ENCODE peak calls at places on chromosomes 11 and 22, in seven cellular contexts. T is body of pancreas, F is IMR-90, G is astrocyte of the spinal cord, U is heart right ventricle, Z is dorsolateral prefrontal cortex, J is kidney. L is an unnamed sample.

GRCh38 chr11:99535819-99536218 is 515.1 kb downstream of the CNTN5 start:
- DNase-seq in T (no peak), F (no peak), G (no peak), U (no peak), Z (no peak), J (no peak), L (no peak)

GRCh38 chr11:119533931-119534694 is 111.1 kb upstream of the THY1 start:
- DNase-seq in T (peak), F (peak), G (peak), U (peak), Z (peak), J (peak), L (peak)

GRCh38 chr11:2777396-2777795 is 77.6 kb upstream of the KCNQ1OT1 start:
- DNase-seq in T (peak), F (peak), G (no peak), U (peak), Z (peak), J (peak), L (peak)

GRCh38 chr11:44138286-44138685 is 42.8 kb downstream of the EXT2 start:
- DNase-seq in T (no peak), F (peak), G (no peak), U (no peak), Z (no peak), J (no peak), L (no peak)

GRCh38 chr22:48644108-48644507 is 1183.6 kb downstream of the BRD1 start:
- DNase-seq in T (no peak), F (no peak), G (no peak), U (no peak), Z (no peak), J (no peak), L (no peak)

GRCh38 chr11:10505278-10506012 is 35.5 kb downstream of the RNF141 start:
- DNase-seq in T (no peak), F (no peak), G (no peak), U (no peak), Z (no peak), J (no peak), L (no peak)

GRCh38 chr22:39603345-39603744 is 32.8 kb downstream of the CACNA1I start:
- DNase-seq in T (no peak), F (no peak), G (no peak), U (no peak), Z (no peak), J (no peak), L (no peak)

GRCh38 chr11:824292-824880 is 3.3 kb upstream of the CRACR2B start:
- DNase-seq in T (peak), F (no peak), G (no peak), U (no peak), Z (no peak), J (no peak), L (no peak)

GRCh38 chr11:115929618-115930129 is 425.5 kb upstream of the CADM1 start:
- DNase-seq in T (no peak), F (no peak), G (no peak), U (no peak), Z (no peak), J (no peak), L (no peak)

GRCh38 chr11:79321282-79321681 is 119.5 kb downstream of the TENM4 start:
- DNase-seq in T (no peak), F (peak), G (peak), U (no peak), Z (no peak), J (no peak), L (no peak)

GRCh38 chr11:67369801-67370284 is 3.6 kb downstream of the CLCF1 start:
- DNase-seq in T (no peak), F (peak), G (peak), U (no peak), Z (no peak), J (no peak), L (no peak)
- H3K4me3 ChIP-seq in T (no peak), F (no peak), G (no peak), U (no peak), Z (no peak), J (no peak), L (no peak)

GRCh38 chr22:23800297-23801237 is 13.8 kb downstream of the SMARCB1 start:
- DNase-seq in T (no peak), F (no peak), G (no peak), U (no peak), Z (no peak), J (peak), L (no peak)
- H3K4me3 ChIP-seq in T (no peak), F (no peak), G (no peak), U (no peak), Z (no peak), J (no peak), L (no peak)

GRCh38 chr11:128157423-128158298 is 429.7 kb downstream of the ETS1 start:
- DNase-seq in T (peak), F (peak), G (peak), U (peak), Z (no peak), J (no peak), L (peak)
- H3K4me3 ChIP-seq in T (no peak), F (peak), G (peak), U (peak), Z (no peak), J (peak), L (no peak)

GRCh38 chr22:19525666-19526065 is 1.5 kb upstream of the CLDN5 start:
- DNase-seq in T (no peak), F (no peak), G (no peak), U (no peak), Z (no peak), J (no peak), L (no peak)

GRCh38 chr22:19522881-19523239 is 1.4 kb downstream of the CLDN5 start:
- DNase-seq in T (no peak), F (no peak), G (no peak), U (no peak), Z (no peak), J (no peak), L (no peak)

GRCh38 chr22:19525116-19525660 is 978 bp upstream of the CLDN5 start:
- DNase-seq in T (no peak), F (no peak), G (no peak), U (peak), Z (no peak), J (no peak), L (no peak)

GRCh38 chr22:19523240-19524169 is 705 bp downstream of the CLDN5 start:
- DNase-seq in T (no peak), F (peak), G (peak), U (no peak), Z (no peak), J (no peak), L (no peak)

GRCh38 chr22:19524170-19525115 is at the start of gene CLDN5:
- DNase-seq in T (no peak), F (no peak), G (peak), U (peak), Z (no peak), J (no peak), L (no peak)
- H3K4me3 ChIP-seq in T (no peak), F (peak), G (peak), U (peak), Z (peak), J (peak), L (peak)

DNA sequence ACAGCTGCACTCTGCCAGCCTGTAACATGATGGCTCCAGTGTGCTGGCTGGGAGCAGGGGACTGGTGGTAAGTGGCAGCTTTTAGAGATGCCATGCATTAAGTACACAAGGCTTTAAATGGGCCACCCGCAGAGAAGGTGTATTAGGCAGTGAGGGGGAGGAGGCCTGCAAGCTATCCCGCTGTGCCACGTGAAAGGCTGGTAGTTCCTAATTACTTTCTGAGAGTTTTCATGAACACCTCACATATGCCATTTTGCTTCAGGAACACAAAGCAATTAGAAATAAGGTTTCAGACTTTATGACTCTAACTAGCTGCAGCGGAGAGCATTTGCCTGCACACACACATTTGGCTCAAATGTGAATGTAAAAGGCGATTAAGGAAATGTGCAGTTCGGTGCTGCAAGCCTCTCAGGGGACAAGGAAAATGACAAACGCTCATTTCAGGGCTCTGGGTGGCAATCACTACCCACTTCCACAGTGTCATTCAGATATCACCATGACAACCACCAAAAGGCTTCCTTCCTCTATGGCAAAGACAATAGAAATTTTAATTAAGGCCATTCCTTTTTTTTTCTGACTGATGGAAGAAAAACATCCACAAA is 116.7 kb downstream of the PLEKHA7 start:
- DNase-seq in T (no peak), F (no peak), G (no peak), U (no peak), Z (no peak), J (no peak), L (no peak)
- H3K4me3 ChIP-seq in T (no peak), F (no peak), G (no peak), U (no peak), Z (no peak), J (no peak), L (no peak)

L was measured in lung.